ENCODE peak calls at places on chromosomes 13 and 19, in ten cellular contexts. M is naive thymus-derived CD8-positive, alpha-beta T cell; J is amniotic stem cell; Z is activated gamma-delta T cell treated with anti-CD3 and anti-CD28 coated beads, Interleukin-2, amount 50 U/mL, for 16 hours; Y is NCI-H1105; W is fibroblast of the conjunctiva; S is HS-5; F is HCEC 1CT; I is DMS 273 treated with DMSO at 0.1 percent for 48 hours; G is nucleus accumbens. X is an unnamed sample.

GRCh38 chr19:3154957-3155736 is 19.3 kb downstream of the GNA15 start:
- DNase-seq in M (peak), J (peak), Z (peak), Y (no peak), W (peak), S (peak), F (peak), I (peak), G (no peak), X (no peak)

GRCh38 chr13:80100636-80101035 is 240.3 kb downstream of the SPRY2 start:
- DNase-seq in M (no peak), J (no peak), Z (no peak), Y (no peak), W (no peak), S (no peak), F (no peak), I (no peak), G (no peak), X (no peak)

GRCh38 chr13:29457299-29457698 is 138.2 kb downstream of the SLC7A1 start:
- DNase-seq in M (no peak), J (peak), Z (no peak), Y (no peak), W (peak), S (peak), F (peak), I (no peak), G (no peak), X (no peak)

GRCh38 chr19:12695090-12695489 is 1.3 kb downstream of the FBXW9 start:
- DNase-seq in M (no peak), J (no peak), Z (no peak), Y (no peak), W (no peak), S (no peak), F (no peak), I (no peak), G (no peak), X (no peak)

GRCh38 chr19:57934820-57935665 is at the start of gene ZNF418:
- DNase-seq in M (peak), J (no peak), Z (peak), Y (no peak), W (peak), S (no peak), F (no peak), I (peak), G (peak), X (peak)

GRCh38 chr19:33394006-33394722 is 20.7 kb downstream of the CEBPG start:
- DNase-seq in M (no peak), J (no peak), Z (no peak), Y (no peak), W (peak), S (peak), F (peak), I (no peak), G (no peak), X (no peak)

GRCh38 chr13:113815151-113816058 is 48.5 kb downstream of the GAS6 start:
- DNase-seq in M (peak), J (no peak), Z (no peak), Y (no peak), W (no peak), S (no peak), F (no peak), I (no peak), G (no peak), X (no peak)

GRCh38 chr19:29662604-29663404 is 2.5 kb upstream of the PLEKHF1 start:
- DNase-seq in M (no peak), J (peak), Z (no peak), Y (peak), W (peak), S (no peak), F (peak), I (no peak), G (no peak), X (no peak)